ENCODE peak calls at places on chromosomes 12 and 14, in ten cellular contexts. J is KBM-7, U is T-helper 2 cell, H is foreskin melanocyte, F is cardiac fibroblast, Z is AG04450, W is renal cortical epithelial cell, S is mucosa of descending colon, N is Calu3, B is left ventricle myocardium inferior. M is an unnamed sample.

GRCh38 chr12:7108042-7108927 is 729 bp downstream of the C1RL start:
- DNase-seq in J (peak; percentile 93), U (peak; percentile 57), H (peak; percentile 35), F (peak; percentile 83), Z (no peak), W (peak; percentile 54), S (peak; percentile 94), N (peak; percentile 82), B (peak; percentile 79), M (peak; percentile 55)

GRCh38 chr12:87155616-87156015 is 873.6 kb downstream of the C12orf50 start:
- DNase-seq in J (no peak), U (no peak), H (no peak), F (peak; percentile 84), Z (no peak), W (peak; percentile 65), S (no peak), N (no peak), B (no peak), M (no peak)

GRCh38 chr12:27552886-27553560 is 29.0 kb downstream of the PPFIBP1 start:
- DNase-seq in J (no peak), U (no peak), H (peak; percentile 90), F (no peak), Z (no peak), W (peak; percentile 63), S (no peak), N (no peak), B (no peak), M (no peak)

GRCh38 chr14:91377700-91378652 is 39.6 kb downstream of the CCDC88C start:
- DNase-seq in J (peak; percentile 43), U (no peak), H (peak; percentile 35), F (no peak), Z (no peak), W (no peak), S (peak; percentile 54), N (peak; percentile 41), B (no peak), M (no peak)

GRCh38 chr14:66476964-66477363 is 9.2 kb upstream of the CCDC196 start:
- DNase-seq in J (no peak), U (no peak), H (no peak), F (no peak), Z (no peak), W (peak; percentile 27), S (no peak), N (no peak), B (no peak), M (no peak)

GRCh38 chr12:75208851-75209781 is 523 bp downstream of the KCNC2 start:
- DNase-seq in J (peak; percentile 24), U (no peak), H (peak; percentile 8), F (peak; percentile 22), Z (peak; percentile 1), W (peak; percentile 27), S (no peak), N (peak; percentile 58), B (no peak), M (no peak)

GRCh38 chr14:78450945-78451344 is 280.8 kb downstream of the NRXN3 start:
- DNase-seq in J (no peak), U (no peak), H (peak; percentile 56), F (no peak), Z (no peak), W (no peak), S (no peak), N (no peak), B (no peak), M (no peak)

GRCh38 chr14:30874999-30875787 is 834 bp downstream of the COCH start:
- DNase-seq in J (no peak), U (no peak), H (no peak), F (no peak), Z (no peak), W (no peak), S (peak; percentile 50), N (peak; percentile 18), B (no peak), M (no peak)

GRCh38 chr12:6608592-6609311 is 1.6 kb upstream of the CHD4 start:
- DNase-seq in J (no peak), U (peak; percentile 16), H (no peak), F (peak; percentile 49), Z (no peak), W (no peak), S (peak; percentile 85), N (no peak), B (peak; percentile 25), M (no peak)

GRCh38 chr14:99273724-99274345 is 1.8 kb upstream of the BCL11B start:
- DNase-seq in J (no peak), U (no peak), H (no peak), F (no peak), Z (no peak), W (no peak), S (peak; percentile 85), N (peak; percentile 29), B (no peak), M (no peak)

GRCh38 chr14:68688872-68689371 is 103.9 kb downstream of the ZFP36L1 start:
- DNase-seq in J (peak; percentile 37), U (no peak), H (no peak), F (peak; percentile 82), Z (no peak), W (peak; percentile 61), S (no peak), N (no peak), B (no peak), M (peak; percentile 70)

GRCh38 chr12:58711968-58712367 is 208.3 kb downstream of the LRIG3 start:
- DNase-seq in J (no peak), U (no peak), H (no peak), F (peak; percentile 5), Z (peak; percentile 11), W (peak; percentile 9), S (no peak), N (no peak), B (no peak), M (no peak)

GRCh38 chr12:31390991-31391390 is 65.0 kb upstream of the SINHCAF start:
- DNase-seq in J (no peak), U (no peak), H (no peak), F (no peak), Z (no peak), W (no peak), S (no peak), N (no peak), B (no peak), M (no peak)

M was measured in AG09319.